ENCODE peak calls at places on chromosome 20, in ten cellular contexts. H is A549; O is T-helper 9 cell; P is nephron progenitor cell; V is right cardiac atrium; G is activated T-helper 1 cell treated with Interleukin-2 at 50 U/mL for 16 hours; X is EL; N is central memory CD4-positive, alpha-beta T cell; M is activated CD4-positive, alpha-beta memory T cell treated with anti-CD3 and anti-CD28 coated beads, Interleukin-2, amount 10 ng/mL, durations not matched to agents 7 days and 5 days; I is germinal center. T is an unnamed sample.

GRCh38 chr20:58065508-58066361 is 162.7 kb downstream of the ANKRD60 start:
- DNase-seq in H (no peak), O (no peak), P (no peak), V (no peak), G (no peak), X (no peak), N (no peak), M (no peak), I (no peak), T (peak; percentile 41)

GRCh38 chr20:53993310-53993709 is 77.1 kb downstream of the BCAS1 start:
- DNase-seq in H (no peak), O (no peak), P (no peak), V (no peak), G (no peak), X (no peak), N (no peak), M (no peak), I (no peak), T (no peak)

GRCh38 chr20:37358366-37359150 is 12.6 kb downstream of the SRC start:
- DNase-seq in H (no peak), O (no peak), P (no peak), V (peak; percentile 53), G (no peak), X (no peak), N (no peak), M (no peak), I (no peak), T (no peak)

GRCh38 chr20:53751394-53752368 is 158.0 kb upstream of the ZNF217 start:
- DNase-seq in H (peak; percentile 62), O (no peak), P (no peak), V (no peak), G (peak; percentile 5), X (peak; percentile 37), N (peak; percentile 34), M (peak; percentile 56), I (peak; percentile 30), T (no peak)

GRCh38 chr20:6094565-6094964 is 28.3 kb downstream of the FERMT1 start:
- DNase-seq in H (no peak), O (no peak), P (no peak), V (no peak), G (no peak), X (no peak), N (no peak), M (no peak), I (no peak), T (no peak)

GRCh38 chr20:45461225-45461624 is 8.3 kb upstream of the WFDC2 start:
- DNase-seq in H (no peak), O (no peak), P (no peak), V (no peak), G (no peak), X (no peak), N (no peak), M (no peak), I (no peak), T (no peak)

GRCh38 chr20:63664861-63665594 is 6.9 kb downstream of the RTEL1 start:
- DNase-seq in H (no peak), O (no peak), P (peak; percentile 64), V (no peak), G (no peak), X (no peak), N (no peak), M (no peak), I (no peak), T (peak; percentile 70)

GRCh38 chr20:23920936-23921335 is 41.4 kb upstream of the CST5 start:
- DNase-seq in H (no peak), O (no peak), P (no peak), V (no peak), G (no peak), X (no peak), N (no peak), M (no peak), I (no peak), T (no peak)

GRCh38 chr20:23442436-23442835 is 3.0 kb downstream of the CSTL1 start:
- DNase-seq in H (no peak), O (no peak), P (no peak), V (no peak), G (no peak), X (no peak), N (no peak), M (no peak), I (no peak), T (no peak)

GRCh38 chr20:62212309-62212708 is 7.8 kb downstream of the HRH3 start:
- DNase-seq in H (no peak), O (no peak), P (no peak), V (no peak), G (no peak), X (no peak), N (no peak), M (no peak), I (no peak), T (no peak)

GRCh38 chr20:37669062-37669772 is 24.6 kb upstream of the CTNNBL1 start:
- DNase-seq in H (no peak), O (no peak), P (no peak), V (no peak), G (no peak), X (peak; percentile 62), N (no peak), M (no peak), I (no peak), T (no peak)

GRCh38 chr20:58408603-58409246 is 19.7 kb downstream of the VAPB start:
- DNase-seq in H (no peak), O (no peak), P (no peak), V (no peak), G (no peak), X (no peak), N (peak; percentile 22), M (no peak), I (no peak), T (peak; percentile 16)

GRCh38 chr20:63873477-63873971 is 8.5 kb downstream of the TPD52L2 start:
- DNase-seq in H (peak; percentile 43), O (no peak), P (no peak), V (peak; percentile 64), G (no peak), X (peak; percentile 81), N (peak; percentile 22), M (peak; percentile 78), I (no peak), T (peak; percentile 77)

T was measured in foreskin fibroblast.